ENCODE peak calls at places on chromosomes 13 and 19, in seven cellular contexts. One of them, this sample, is unnamed.
A peak's percentile ranks its signal among the peaks of the same experiment; 100 is the strongest.

GRCh38 chr13:79541426-79542049 is 60.6 kb downstream of the NDFIP2 start:
- DNase-seq in CD4-positive, CD25-positive, alpha-beta regulatory T cell: peak; percentile 61
- DNase-seq in right atrium auricular region: no peak
- DNase-seq in tibial nerve: peak; percentile 57
- DNase-seq in thoracic aorta: no peak
- DNase-seq in mammary epithelial cell: peak; percentile 42
- DNase-seq in heart right ventricle: no peak
- DNase-seq in this sample: no peak

GRCh38 chr19:38665950-38666661 is 18.7 kb downstream of the ACTN4 start:
- DNase-seq in mammary epithelial cell: no peak
- DNase-seq in right atrium auricular region: peak; percentile 82
- DNase-seq in thoracic aorta: no peak
- DNase-seq in tibial nerve: peak; percentile 65
- DNase-seq in CD4-positive, CD25-positive, alpha-beta regulatory T cell: no peak
- DNase-seq in heart right ventricle: peak; percentile 55
- DNase-seq in this sample: no peak

GRCh38 chr13:111954681-111955411 is 112.1 kb upstream of the SOX1 start:
- DNase-seq in right atrium auricular region: peak; percentile 50
- DNase-seq in mammary epithelial cell: no peak
- DNase-seq in thoracic aorta: no peak
- DNase-seq in tibial nerve: no peak
- DNase-seq in CD4-positive, CD25-positive, alpha-beta regulatory T cell: no peak
- DNase-seq in heart right ventricle: no peak
- DNase-seq in this sample: no peak

GRCh38 chr13:72726721-72727416 is 560 bp downstream of the MZT1 start:
- DNase-seq in right atrium auricular region: no peak
- DNase-seq in tibial nerve: no peak
- DNase-seq in thoracic aorta: peak; percentile 4
- DNase-seq in mammary epithelial cell: peak; percentile 4
- DNase-seq in CD4-positive, CD25-positive, alpha-beta regulatory T cell: peak; percentile 23
- DNase-seq in heart right ventricle: peak; percentile 49
- DNase-seq in this sample: peak; percentile 6

GRCh38 chr19:30512748-30513389 is 140.7 kb downstream of the ZNF536 start:
- DNase-seq in CD4-positive, CD25-positive, alpha-beta regulatory T cell: no peak
- DNase-seq in heart right ventricle: no peak
- DNase-seq in right atrium auricular region: no peak
- DNase-seq in tibial nerve: no peak
- DNase-seq in thoracic aorta: no peak
- DNase-seq in mammary epithelial cell: no peak
- DNase-seq in this sample: no peak

GRCh38 chr19:46634045-46634655 is 1.9 kb downstream of the GNG8 start:
- DNase-seq in mammary epithelial cell: peak; percentile 85
- DNase-seq in tibial nerve: peak; percentile 75
- DNase-seq in thoracic aorta: peak; percentile 57
- DNase-seq in CD4-positive, CD25-positive, alpha-beta regulatory T cell: peak; percentile 91
- DNase-seq in right atrium auricular region: peak; percentile 72
- DNase-seq in heart right ventricle: peak; percentile 80
- DNase-seq in this sample: no peak

GRCh38 chr19:4310247-4311121 is 6.1 kb downstream of the FSD1 start:
- DNase-seq in thoracic aorta: no peak
- DNase-seq in tibial nerve: no peak
- DNase-seq in heart right ventricle: no peak
- DNase-seq in right atrium auricular region: no peak
- DNase-seq in CD4-positive, CD25-positive, alpha-beta regulatory T cell: no peak
- DNase-seq in mammary epithelial cell: no peak
- DNase-seq in this sample: no peak

GRCh38 chr13:101706651-101707050 is 254.2 kb downstream of the ITGBL1 start:
- DNase-seq in CD4-positive, CD25-positive, alpha-beta regulatory T cell: no peak
- DNase-seq in tibial nerve: no peak
- DNase-seq in mammary epithelial cell: peak; percentile 95
- DNase-seq in thoracic aorta: no peak
- DNase-seq in right atrium auricular region: no peak
- DNase-seq in heart right ventricle: no peak
- DNase-seq in this sample: no peak

GRCh38 chr19:3785938-3786824 is at the start of gene MATK:
- DNase-seq in mammary epithelial cell: no peak
- DNase-seq in thoracic aorta: no peak
- DNase-seq in right atrium auricular region: no peak
- DNase-seq in CD4-positive, CD25-positive, alpha-beta regulatory T cell: no peak
- DNase-seq in tibial nerve: no peak
- DNase-seq in heart right ventricle: no peak
- DNase-seq in this sample: no peak

GRCh38 chr13:52711277-52711676 is 28.3 kb downstream of the CNMD start:
- DNase-seq in thoracic aorta: no peak
- DNase-seq in mammary epithelial cell: no peak
- DNase-seq in heart right ventricle: no peak
- DNase-seq in CD4-positive, CD25-positive, alpha-beta regulatory T cell: no peak
- DNase-seq in right atrium auricular region: no peak
- DNase-seq in tibial nerve: no peak
- DNase-seq in this sample: no peak

GRCh38 chr13:46522692-46523040 is 30.3 kb upstream of the LRCH1 start:
- DNase-seq in CD4-positive, CD25-positive, alpha-beta regulatory T cell: no peak
- DNase-seq in thoracic aorta: no peak
- DNase-seq in heart right ventricle: no peak
- DNase-seq in right atrium auricular region: no peak
- DNase-seq in tibial nerve: no peak
- DNase-seq in mammary epithelial cell: no peak
- DNase-seq in this sample: no peak

GRCh38 chr19:4518345-4519171 is at the start of gene PLIN4:
- DNase-seq in mammary epithelial cell: peak; percentile 43
- DNase-seq in right atrium auricular region: peak; percentile 73
- DNase-seq in heart right ventricle: peak; percentile 85
- DNase-seq in CD4-positive, CD25-positive, alpha-beta regulatory T cell: no peak
- DNase-seq in tibial nerve: no peak
- DNase-seq in thoracic aorta: no peak
- DNase-seq in this sample: no peak

GRCh38 chr13:23985846-23986245 is 88.5 kb upstream of the C1QTNF9B start:
- DNase-seq in mammary epithelial cell: no peak
- DNase-seq in tibial nerve: no peak
- DNase-seq in right atrium auricular region: no peak
- DNase-seq in heart right ventricle: no peak
- DNase-seq in thoracic aorta: no peak
- DNase-seq in CD4-positive, CD25-positive, alpha-beta regulatory T cell: no peak
- DNase-seq in this sample: no peak

GRCh38 chr19:3554254-3555083 is 2.9 kb downstream of the MFSD12 start:
- DNase-seq in thoracic aorta: no peak
- DNase-seq in CD4-positive, CD25-positive, alpha-beta regulatory T cell: peak; percentile 59
- DNase-seq in tibial nerve: no peak
- DNase-seq in heart right ventricle: no peak
- DNase-seq in right atrium auricular region: no peak
- DNase-seq in mammary epithelial cell: no peak
- DNase-seq in this sample: no peak

GRCh38 chr19:3978145-3978544 is 7.1 kb downstream of the EEF2 start:
- DNase-seq in tibial nerve: no peak
- DNase-seq in heart right ventricle: no peak
- DNase-seq in CD4-positive, CD25-positive, alpha-beta regulatory T cell: no peak
- DNase-seq in thoracic aorta: no peak
- DNase-seq in mammary epithelial cell: no peak
- DNase-seq in right atrium auricular region: no peak
- DNase-seq in this sample: no peak

GRCh38 chr19:1469936-1470863 is 8.8 kb downstream of the C19orf25 start:
- DNase-seq in CD4-positive, CD25-positive, alpha-beta regulatory T cell: peak; percentile 73
- DNase-seq in mammary epithelial cell: no peak
- DNase-seq in right atrium auricular region: no peak
- DNase-seq in heart right ventricle: peak; percentile 59
- DNase-seq in tibial nerve: no peak
- DNase-seq in thoracic aorta: no peak
- DNase-seq in this sample: no peak

GRCh38 chr13:86554066-86554465 is 754.8 kb upstream of the SLITRK6 start:
- DNase-seq in right atrium auricular region: no peak
- DNase-seq in tibial nerve: no peak
- DNase-seq in heart right ventricle: no peak
- DNase-seq in thoracic aorta: no peak
- DNase-seq in mammary epithelial cell: no peak
- DNase-seq in CD4-positive, CD25-positive, alpha-beta regulatory T cell: no peak
- DNase-seq in this sample: no peak

GRCh38 chr13:88736026-88736425 is 1064.9 kb downstream of the SLITRK5 start:
- DNase-seq in tibial nerve: no peak
- DNase-seq in CD4-positive, CD25-positive, alpha-beta regulatory T cell: no peak
- DNase-seq in right atrium auricular region: no peak
- DNase-seq in heart right ventricle: no peak
- DNase-seq in mammary epithelial cell: no peak
- DNase-seq in thoracic aorta: no peak
- DNase-seq in this sample: no peak

GRCh38 chr13:30141773-30142501 is 165.4 kb downstream of the KATNAL1 start:
- DNase-seq in thoracic aorta: no peak
- DNase-seq in CD4-positive, CD25-positive, alpha-beta regulatory T cell: no peak
- DNase-seq in mammary epithelial cell: no peak
- DNase-seq in tibial nerve: no peak
- DNase-seq in heart right ventricle: no peak
- DNase-seq in right atrium auricular region: no peak
- DNase-seq in this sample: no peak

GRCh38 chr13:42173789-42174343 is 98.1 kb upstream of the AKAP11 start:
- DNase-seq in right atrium auricular region: no peak
- DNase-seq in mammary epithelial cell: no peak
- DNase-seq in tibial nerve: no peak
- DNase-seq in thoracic aorta: no peak
- DNase-seq in heart right ventricle: no peak
- DNase-seq in CD4-positive, CD25-positive, alpha-beta regulatory T cell: no peak
- DNase-seq in this sample: no peak

GRCh38 chr13:30355405-30355741 is 48.0 kb upstream of the KATNAL1 start:
- DNase-seq in mammary epithelial cell: no peak
- DNase-seq in CD4-positive, CD25-positive, alpha-beta regulatory T cell: no peak
- DNase-seq in heart right ventricle: peak; percentile 37
- DNase-seq in thoracic aorta: no peak
- DNase-seq in right atrium auricular region: no peak
- DNase-seq in tibial nerve: no peak
- DNase-seq in this sample: no peak

DNA sequence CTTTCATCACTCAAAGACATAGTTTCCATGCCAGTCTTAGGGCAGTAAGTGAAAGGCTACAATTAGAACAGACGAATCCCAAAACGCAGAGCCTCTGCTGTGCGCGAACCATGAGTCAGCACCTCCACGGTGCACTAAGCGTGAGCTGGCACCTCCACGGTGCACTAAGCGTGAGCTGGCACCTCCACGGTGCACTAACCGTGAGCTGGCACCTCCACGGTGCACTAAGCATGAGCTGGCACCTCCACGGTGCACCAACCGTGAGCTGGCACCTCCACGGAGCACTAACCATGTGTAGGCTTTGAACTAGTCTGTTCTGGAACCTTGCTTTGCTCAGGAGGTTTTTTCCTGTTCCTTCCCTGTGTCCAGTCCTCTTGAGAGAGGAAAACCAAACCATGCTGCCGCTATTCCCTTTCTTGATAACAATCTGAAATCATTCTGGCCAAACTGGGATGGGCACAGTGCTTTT is 120.6 kb downstream of the IRS2 start:
- DNase-seq in thoracic aorta: no peak
- DNase-seq in right atrium auricular region: no peak
- DNase-seq in heart right ventricle: no peak
- DNase-seq in CD4-positive, CD25-positive, alpha-beta regulatory T cell: no peak
- DNase-seq in tibial nerve: no peak
- DNase-seq in mammary epithelial cell: no peak
- DNase-seq in this sample: no peak
- H3K27ac ChIP-seq in thoracic aorta: no peak overlapping the region
- H3K27ac ChIP-seq in right atrium auricular region: no peak overlapping the region
- H3K27ac ChIP-seq in heart right ventricle: no peak overlapping the region
- H3K27ac ChIP-seq in CD4-positive, CD25-positive, alpha-beta regulatory T cell: no peak overlapping the region
- H3K27ac ChIP-seq in tibial nerve: no peak overlapping the region
- H3K27ac ChIP-seq in mammary epithelial cell: no peak overlapping the region
- H3K27ac ChIP-seq in this sample: no peak overlapping the region

GRCh38 chr19:31592456-31592855 is 243.2 kb upstream of the TSHZ3 start:
- DNase-seq in tibial nerve: no peak
- DNase-seq in heart right ventricle: no peak
- DNase-seq in mammary epithelial cell: no peak
- DNase-seq in CD4-positive, CD25-positive, alpha-beta regulatory T cell: no peak
- DNase-seq in thoracic aorta: no peak
- DNase-seq in right atrium auricular region: no peak
- DNase-seq in this sample: no peak
- H3K4me3 ChIP-seq in tibial nerve: no peak overlapping the region
- H3K4me3 ChIP-seq in heart right ventricle: no peak overlapping the region
- H3K4me3 ChIP-seq in mammary epithelial cell: no peak overlapping the region
- H3K4me3 ChIP-seq in CD4-positive, CD25-positive, alpha-beta regulatory T cell: no peak overlapping the region
- H3K4me3 ChIP-seq in thoracic aorta: no peak overlapping the region
- H3K4me3 ChIP-seq in right atrium auricular region: no peak overlapping the region
- H3K4me3 ChIP-seq in this sample: no peak overlapping the region

DNA sequence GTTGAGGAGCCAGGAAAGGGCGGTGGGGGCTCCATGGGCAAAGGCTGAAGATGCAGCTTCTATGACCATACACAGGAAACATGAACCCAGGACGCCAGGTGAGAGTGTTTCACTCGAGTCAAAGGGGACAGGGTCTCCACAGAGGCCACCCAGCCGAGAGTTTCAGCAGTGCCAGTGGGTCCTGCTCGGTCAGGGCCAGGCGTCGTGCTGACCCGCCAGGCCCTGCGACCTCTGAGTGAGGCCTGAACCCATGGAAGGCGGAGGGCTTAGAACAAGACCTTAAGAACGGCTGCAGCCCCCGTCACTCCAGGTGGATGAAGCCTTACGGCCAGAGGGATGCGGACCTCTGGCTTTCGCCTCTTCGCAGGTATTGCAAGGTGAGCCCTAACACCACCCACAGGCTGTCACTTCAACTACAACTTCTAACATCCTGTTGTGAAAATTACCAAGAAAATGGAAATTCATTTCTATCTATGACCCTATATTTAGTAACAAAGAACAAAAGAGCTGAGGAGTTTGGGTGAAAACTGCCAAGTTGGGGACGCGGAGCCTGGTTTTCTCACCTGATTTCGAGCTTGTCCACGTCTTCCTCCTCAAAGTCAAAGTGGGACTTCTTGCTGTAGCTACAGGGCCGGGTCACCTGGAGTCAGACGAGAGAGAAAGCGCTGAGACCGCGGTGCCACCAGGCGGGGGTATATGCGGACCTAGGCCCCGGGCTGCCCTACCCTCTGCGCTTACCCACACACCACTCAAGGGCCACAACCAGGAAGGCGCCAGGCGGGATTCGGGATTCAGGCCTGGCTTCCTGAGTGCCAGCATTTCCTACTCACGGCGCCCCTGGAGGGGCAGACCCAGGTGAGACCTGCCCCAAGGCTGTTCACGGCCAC is 50.1 kb upstream of the C13orf46 start:
- DNase-seq in thoracic aorta: no peak
- DNase-seq in heart right ventricle: no peak
- DNase-seq in tibial nerve: no peak
- DNase-seq in mammary epithelial cell: no peak
- DNase-seq in right atrium auricular region: no peak
- DNase-seq in CD4-positive, CD25-positive, alpha-beta regulatory T cell: no peak
- DNase-seq in this sample: no peak
- H3K27ac ChIP-seq in thoracic aorta: no peak overlapping the region
- H3K27ac ChIP-seq in heart right ventricle: no peak overlapping the region
- H3K27ac ChIP-seq in tibial nerve: no peak overlapping the region
- H3K27ac ChIP-seq in mammary epithelial cell: no peak overlapping the region
- H3K27ac ChIP-seq in right atrium auricular region: no peak overlapping the region
- H3K27ac ChIP-seq in CD4-positive, CD25-positive, alpha-beta regulatory T cell: no peak overlapping the region
- H3K27ac ChIP-seq in this sample: no peak overlapping the region

DNA sequence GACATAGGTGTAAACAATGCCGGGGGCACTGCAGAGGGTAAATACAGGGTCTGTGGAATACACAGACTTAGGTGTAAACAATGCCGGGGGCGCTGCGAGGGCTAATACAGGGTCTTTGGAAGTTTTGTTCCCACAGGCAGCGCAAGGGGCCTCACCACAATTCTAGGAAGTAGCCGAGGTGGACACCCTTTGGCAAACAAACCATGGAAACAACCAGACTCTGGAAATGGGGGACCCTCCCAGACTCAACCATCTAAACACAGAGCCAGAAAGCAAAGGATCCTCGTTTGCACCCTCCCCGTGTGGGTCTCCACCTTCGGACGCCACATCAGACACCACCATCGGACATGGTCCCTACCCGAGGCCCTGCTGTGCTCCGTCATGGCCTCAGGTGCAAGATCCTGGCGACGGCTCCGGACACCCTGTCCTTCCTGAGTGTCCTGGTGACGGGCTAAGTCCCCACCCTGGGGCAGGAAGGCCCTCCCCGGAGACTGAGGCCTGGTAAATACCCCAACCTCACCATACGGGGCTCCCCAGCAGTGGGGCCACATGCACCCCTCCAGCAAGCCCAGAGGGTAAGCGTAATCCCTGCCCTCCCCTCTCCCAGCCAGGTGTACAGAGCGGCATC is 16.7 kb upstream of the PLPP2 start:
- DNase-seq in CD4-positive, CD25-positive, alpha-beta regulatory T cell: no peak
- DNase-seq in thoracic aorta: no peak
- DNase-seq in mammary epithelial cell: no peak
- DNase-seq in heart right ventricle: no peak
- DNase-seq in right atrium auricular region: no peak
- DNase-seq in tibial nerve: no peak
- DNase-seq in this sample: no peak
- H3K4me3 ChIP-seq in CD4-positive, CD25-positive, alpha-beta regulatory T cell: no peak overlapping the region
- H3K4me3 ChIP-seq in thoracic aorta: no peak overlapping the region
- H3K4me3 ChIP-seq in mammary epithelial cell: no peak overlapping the region
- H3K4me3 ChIP-seq in heart right ventricle: peak overlapping the region; percentile 32
- H3K4me3 ChIP-seq in right atrium auricular region: peak overlapping the region; percentile 34
- H3K4me3 ChIP-seq in tibial nerve: no peak overlapping the region
- H3K4me3 ChIP-seq in this sample: no peak overlapping the region

This sample was measured in esophagus squamous epithelium.